ENCODE peak calls at places on chromosomes 5 and 9, in nine cellular contexts. D, E, W, I, Z, K, Y, X and M are unnamed samples.

GRCh38 chr5:8961219-8961618 is 584.7 kb downstream of the SEMA5A start:
- DNase-seq in D (no peak), E (no peak), W (no peak), I (no peak), Z (no peak), K (no peak), Y (no peak), X (no peak), M (no peak)

GRCh38 chr9:79013715-79014610 is 557.8 kb upstream of the TLE4 start:
- DNase-seq in D (no peak), E (no peak), W (peak), I (no peak), Z (no peak), K (no peak), Y (no peak), X (no peak), M (no peak)

GRCh38 chr9:93230601-93231000 is 46.7 kb downstream of the WNK2 start:
- DNase-seq in D (no peak), E (peak), W (no peak), I (no peak), Z (no peak), K (no peak), Y (peak), X (no peak), M (no peak)

GRCh38 chr5:86679529-86679928 is 61.8 kb downstream of the COX7C start:
- DNase-seq in D (no peak), E (peak), W (peak), I (no peak), Z (peak), K (no peak), Y (no peak), X (peak), M (peak)

GRCh38 chr9:98899399-98900056 is 44.2 kb upstream of the COL15A1 start:
- DNase-seq in D (no peak), E (no peak), W (peak), I (no peak), Z (peak), K (no peak), Y (peak), X (no peak), M (no peak)

GRCh38 chr5:33997331-33997983 is 10.4 kb downstream of the AMACR start:
- DNase-seq in D (no peak), E (peak), W (peak), I (peak), Z (no peak), K (no peak), Y (peak), X (peak), M (peak)

GRCh38 chr9:113499153-113499875 is 35.8 kb downstream of the RGS3 start:
- DNase-seq in D (no peak), E (no peak), W (no peak), I (no peak), Z (no peak), K (no peak), Y (no peak), X (no peak), M (no peak)

GRCh38 chr5:31942546-31942945 is 231.6 kb downstream of the GOLPH3 start:
- DNase-seq in D (no peak), E (no peak), W (no peak), I (no peak), Z (no peak), K (no peak), Y (no peak), X (no peak), M (no peak)

GRCh38 chr5:172505840-172506638 is 51.7 kb upstream of the SH3PXD2B start:
- DNase-seq in D (no peak), E (peak), W (no peak), I (no peak), Z (no peak), K (no peak), Y (peak), X (no peak), M (no peak)

GRCh38 chr5:119386945-119387344 is 31.1 kb downstream of the TNFAIP8 start:
- DNase-seq in D (no peak), E (no peak), W (no peak), I (no peak), Z (no peak), K (no peak), Y (no peak), X (peak), M (no peak)

GRCh38 chr9:101758300-101758930 is 20.0 kb upstream of the GRIN3A start:
- DNase-seq in D (no peak), E (no peak), W (peak), I (no peak), Z (no peak), K (no peak), Y (no peak), X (no peak), M (no peak)

GRCh38 chr5:109876030-109876726 is 186.5 kb downstream of the MAN2A1 start:
- DNase-seq in D (no peak), E (no peak), W (no peak), I (no peak), Z (no peak), K (no peak), Y (no peak), X (no peak), M (no peak)

GRCh38 chr5:109878887-109879286 is 189.2 kb downstream of the MAN2A1 start:
- DNase-seq in D (no peak), E (no peak), W (peak), I (no peak), Z (no peak), K (no peak), Y (no peak), X (no peak), M (no peak)

GRCh38 chr5:109874108-109874507 is 184.4 kb downstream of the MAN2A1 start:
- DNase-seq in D (no peak), E (no peak), W (no peak), I (no peak), Z (no peak), K (no peak), Y (no peak), X (no peak), M (no peak)

GRCh38 chr5:109877670-109878045 is 187.9 kb downstream of the MAN2A1 start:
- DNase-seq in D (no peak), E (no peak), W (no peak), I (no peak), Z (no peak), K (no peak), Y (no peak), X (no peak), M (no peak)

DNA sequence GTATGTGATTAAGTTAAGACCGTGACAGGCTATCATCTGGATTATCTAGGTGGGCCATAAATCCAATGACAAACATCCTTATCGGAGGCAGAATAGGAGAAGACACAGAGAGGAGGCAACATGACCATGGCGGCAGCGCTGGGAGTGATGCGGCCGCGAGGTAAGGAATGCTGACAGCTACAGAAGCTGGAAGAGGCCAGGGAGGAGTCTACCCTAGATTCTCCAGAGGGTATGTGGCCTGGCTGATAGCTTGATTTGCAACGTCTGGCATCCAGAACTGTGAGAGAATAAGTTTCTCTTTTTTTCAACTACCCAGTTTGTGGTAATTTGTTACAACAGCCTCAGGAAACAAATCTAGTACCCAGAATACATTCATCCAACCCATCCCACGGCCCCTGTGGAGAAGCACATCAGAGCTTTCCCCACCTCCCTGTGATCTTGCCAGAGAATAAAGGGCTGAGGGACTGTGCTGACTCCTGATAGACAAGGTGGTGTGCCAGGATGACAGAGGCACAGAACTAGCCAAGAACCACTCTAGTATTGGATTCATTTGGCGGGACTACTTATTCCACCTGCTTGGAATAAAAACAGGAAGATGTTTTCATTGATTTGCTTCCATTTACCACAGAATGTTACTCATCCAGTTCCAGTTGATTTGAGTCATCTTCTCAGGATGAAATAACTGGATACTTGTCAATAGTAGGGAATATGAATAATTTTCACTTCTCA is 187.4 kb downstream of the MAN2A1 start:
- DNase-seq in D (no peak), E (no peak), W (no peak), I (no peak), Z (no peak), K (no peak), Y (no peak), X (no peak), M (no peak)
- H3K27ac ChIP-seq in D (no peak), E (no peak), W (no peak), I (no peak), Z (no peak), K (no peak), Y (no peak), X (no peak), M (no peak)

DNA sequence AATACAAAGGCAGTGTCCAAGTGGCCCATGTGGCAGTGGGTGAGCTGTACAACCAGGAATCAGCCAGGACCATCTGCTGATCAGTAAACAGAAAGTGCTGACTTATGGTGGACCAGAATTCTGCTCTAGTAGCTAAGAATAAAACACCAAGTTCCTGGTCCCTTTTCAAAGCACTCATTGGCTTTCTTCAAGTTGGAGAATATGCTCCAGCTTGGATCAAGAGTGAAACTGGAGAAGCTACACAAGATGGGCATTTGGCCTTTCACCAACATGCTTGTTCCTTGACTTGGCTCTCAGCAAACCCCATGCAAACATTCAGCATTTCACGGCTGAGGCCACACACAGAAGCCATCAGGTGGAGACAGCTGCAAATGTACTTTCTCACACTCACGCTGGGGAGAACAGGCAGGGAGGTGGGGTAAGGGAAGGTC is 32.1 kb downstream of the MARCHF3 start:
- DNase-seq in D (no peak), E (no peak), W (no peak), I (no peak), Z (no peak), K (no peak), Y (no peak), X (no peak), M (no peak)
- H3K27ac ChIP-seq in D (peak), E (no peak), W (no peak), I (no peak), Z (no peak), K (no peak), Y (no peak), X (no peak), M (peak)

GRCh38 chr5:176853151-176853793 is 42.9 kb downstream of the UNC5A start:
- DNase-seq in D (no peak), E (no peak), W (no peak), I (no peak), Z (no peak), K (no peak), Y (no peak), X (no peak), M (peak)
- H3K27ac ChIP-seq in D (no peak), E (no peak), W (no peak), I (no peak), Z (no peak), K (no peak), Y (no peak), X (no peak), M (no peak)

DNA sequence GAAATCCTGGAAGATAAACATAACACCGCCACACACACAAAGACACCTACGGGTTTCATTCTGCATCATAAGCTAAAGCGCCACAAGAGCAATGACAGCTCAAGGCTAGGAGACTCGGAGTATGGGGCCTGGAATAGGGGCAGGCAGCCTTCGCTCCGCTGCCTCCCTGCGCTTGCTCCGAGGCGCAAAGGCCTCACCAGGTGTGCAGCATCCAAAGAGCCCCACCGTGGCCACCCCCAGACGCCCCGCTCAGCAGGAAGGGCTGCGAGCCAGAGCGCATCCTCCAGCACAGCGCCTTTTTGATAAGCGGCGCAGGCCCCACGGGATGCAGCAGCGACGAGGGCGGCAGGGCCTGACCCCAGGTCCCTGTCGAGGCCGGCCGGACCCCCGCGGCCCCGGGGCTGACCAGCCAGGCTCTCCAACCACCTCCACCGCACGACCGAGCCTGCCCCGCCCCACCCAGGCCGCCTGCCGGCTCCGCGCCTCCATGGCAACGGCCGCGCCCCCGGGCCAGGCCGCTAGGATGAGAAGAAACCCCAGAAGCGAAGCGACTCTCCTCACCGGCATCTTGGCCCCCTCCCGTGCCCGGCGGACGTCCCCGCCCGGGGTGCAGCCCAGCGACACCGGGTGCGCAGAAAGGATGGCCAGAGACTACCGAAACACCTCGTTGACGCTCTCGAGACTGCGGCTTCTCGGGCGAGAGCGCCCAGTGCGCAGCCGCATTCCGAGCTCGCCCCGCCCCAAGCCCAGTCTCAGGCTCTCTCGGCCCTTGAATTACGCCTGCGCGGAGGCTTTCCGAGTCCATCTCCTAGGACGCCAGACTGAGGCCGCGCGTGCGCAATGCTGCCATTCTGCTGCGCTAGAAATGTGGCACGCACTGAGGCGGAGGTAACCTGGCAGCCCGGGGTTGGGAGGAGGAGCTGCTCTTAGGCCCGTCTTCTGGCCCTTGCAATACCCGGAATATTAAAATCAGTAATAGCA is at the start of gene KIF3A:
- DNase-seq in D (peak), E (peak), W (peak), I (peak), Z (peak), K (peak), Y (peak), X (peak), M (peak)
- H3K27ac ChIP-seq in D (peak), E (peak), W (no peak), I (peak), Z (no peak), K (peak), Y (peak), X (no peak), M (peak)

GRCh38 chr5:95734916-95735315 is 3.8 kb downstream of the RHOBTB3 start:
- DNase-seq in D (no peak), E (no peak), W (no peak), I (no peak), Z (no peak), K (no peak), Y (no peak), X (no peak), M (no peak)
- H3K27ac ChIP-seq in D (peak), E (peak), W (no peak), I (no peak), Z (no peak), K (no peak), Y (peak), X (no peak), M (no peak)

GRCh38 chr5:59128646-59129290 is 545.9 kb downstream of the RAB3C start:
- DNase-seq in D (no peak), E (no peak), W (no peak), I (no peak), Z (no peak), K (no peak), Y (no peak), X (no peak), M (no peak)
- H3K27ac ChIP-seq in D (peak), E (peak), W (peak), I (peak), Z (peak), K (no peak), Y (peak), X (no peak), M (no peak)

GRCh38 chr9:34690983-34691382 is at the start of gene CCL19:
- DNase-seq in D (no peak), E (no peak), W (no peak), I (no peak), Z (no peak), K (no peak), Y (no peak), X (no peak), M (no peak)

GRCh38 chr9:34691556-34691955 is 480 bp upstream of the CCL19 start:
- DNase-seq in D (no peak), E (no peak), W (no peak), I (no peak), Z (no peak), K (no peak), Y (no peak), X (no peak), M (no peak)

GRCh38 chr9:34687631-34688030 is 3.4 kb downstream of the CCL19 start:
- DNase-seq in D (no peak), E (no peak), W (no peak), I (no peak), Z (no peak), K (no peak), Y (no peak), X (no peak), M (no peak)

GRCh38 chr9:34688329-34689161 is 2.5 kb downstream of the CCL19 start:
- DNase-seq in D (no peak), E (no peak), W (no peak), I (no peak), Z (no peak), K (no peak), Y (no peak), X (no peak), M (no peak)

DNA sequence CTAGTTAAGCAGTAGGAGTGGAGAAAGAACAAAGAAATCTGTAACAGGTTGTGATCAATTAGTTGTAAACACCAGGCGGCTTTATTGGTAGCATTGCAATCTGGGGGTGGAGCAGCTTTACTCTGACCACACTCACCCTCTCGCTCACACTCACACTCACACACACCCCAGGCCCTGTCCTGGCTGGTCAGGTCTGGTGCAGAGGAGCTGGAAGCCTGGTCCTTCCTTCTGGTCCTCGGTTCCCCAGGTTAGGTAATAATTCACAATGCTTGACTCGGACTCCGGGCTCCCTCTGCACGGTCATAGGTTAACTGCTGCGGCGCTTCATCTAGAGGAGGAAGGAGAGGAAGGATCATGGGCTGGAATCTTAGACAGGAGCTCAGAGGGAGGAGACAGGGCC is 1.6 kb downstream of the CCL19 start:
- DNase-seq in D (no peak), E (no peak), W (no peak), I (no peak), Z (no peak), K (no peak), Y (no peak), X (no peak), M (no peak)
- H3K27ac ChIP-seq in D (no peak), E (no peak), W (no peak), I (no peak), Z (no peak), K (no peak), Y (no peak), X (no peak), M (no peak)

GRCh38 chr5:124655211-124655880 is 91.1 kb downstream of the ZNF608 start:
- DNase-seq in D (no peak), E (no peak), W (no peak), I (no peak), Z (no peak), K (no peak), Y (no peak), X (no peak), M (no peak)

GRCh38 chr5:124654418-124654817 is 92.0 kb downstream of the ZNF608 start:
- DNase-seq in D (no peak), E (no peak), W (no peak), I (no peak), Z (no peak), K (no peak), Y (no peak), X (no peak), M (no peak)

GRCh38 chr5:124658867-124659557 is 87.4 kb downstream of the ZNF608 start:
- DNase-seq in D (no peak), E (no peak), W (no peak), I (no peak), Z (no peak), K (no peak), Y (no peak), X (no peak), M (no peak)

GRCh38 chr5:124652892-124653441 is 93.5 kb downstream of the ZNF608 start:
- DNase-seq in D (no peak), E (no peak), W (no peak), I (no peak), Z (no peak), K (no peak), Y (no peak), X (no peak), M (no peak)

GRCh38 chr5:124655943-124656459 is 90.4 kb downstream of the ZNF608 start:
- DNase-seq in D (no peak), E (peak), W (peak), I (no peak), Z (no peak), K (no peak), Y (peak), X (no peak), M (no peak)
- H3K27ac ChIP-seq in D (peak), E (peak), W (no peak), I (no peak), Z (no peak), K (no peak), Y (peak), X (no peak), M (no peak)

DNA sequence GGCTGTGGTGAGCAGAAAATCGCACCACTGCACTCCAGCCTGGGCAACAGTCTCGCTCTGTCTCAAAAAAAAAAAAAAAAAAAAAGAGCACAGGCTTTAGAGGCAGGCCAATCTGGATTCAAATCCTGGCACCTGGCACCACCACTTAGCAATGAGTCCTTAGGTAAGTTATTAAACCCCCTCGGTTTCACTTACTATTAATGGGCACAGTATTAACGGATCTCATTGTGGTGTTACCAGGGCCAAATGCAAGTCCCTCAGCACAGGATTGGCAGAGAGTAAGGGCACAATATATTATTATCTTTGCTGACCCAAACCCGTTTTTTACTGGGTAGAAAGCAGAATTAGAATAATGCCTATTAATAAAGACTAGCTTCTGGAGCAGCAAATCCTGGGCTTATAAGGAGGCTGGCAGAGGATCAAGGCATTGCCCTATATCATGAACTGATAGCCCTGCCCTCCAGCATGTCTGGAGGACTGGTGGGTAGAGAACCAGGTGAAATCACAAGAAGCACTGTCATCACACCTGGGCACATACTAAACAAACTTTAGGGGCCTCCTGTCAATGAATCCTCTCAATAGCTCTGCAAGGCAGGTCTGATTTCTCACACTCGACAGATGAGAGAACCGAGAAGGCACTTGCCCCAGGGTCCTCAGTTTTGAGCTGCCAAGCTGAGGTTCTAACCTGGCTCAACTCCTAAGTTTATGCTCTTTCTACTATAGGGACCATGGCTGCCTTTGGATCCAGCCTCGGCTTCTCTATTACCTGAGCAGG is 17.7 kb downstream of the PCDHGC5 start:
- DNase-seq in D (no peak), E (no peak), W (no peak), I (no peak), Z (no peak), K (no peak), Y (no peak), X (no peak), M (no peak)
- H3K27ac ChIP-seq in D (peak), E (no peak), W (peak), I (no peak), Z (peak), K (no peak), Y (peak), X (peak), M (no peak)